ENCODE peak calls at places on chromosomes 1 and 21, in seven cellular contexts. X, U, L, Z, I, D and T are unnamed samples.

GRCh38 chr1:33087677-33088076 is 6.7 kb downstream of the AZIN2 start:
- DNase-seq in Z (no peak), D (no peak), X (no peak), L (no peak), U (no peak), I (no peak), T (no peak)

GRCh38 chr1:21337931-21338567 is 47.8 kb upstream of the ECE1 start:
- DNase-seq in U (peak; percentile 44), X (no peak), D (peak; percentile 89), L (peak; percentile 80), I (peak; percentile 73), Z (peak; percentile 85), T (peak; percentile 83)

GRCh38 chr1:1969505-1969900 is 34.1 kb downstream of the CFAP74 start:
- DNase-seq in L (no peak), X (no peak), Z (no peak), D (no peak), U (no peak), I (no peak), T (no peak)

GRCh38 chr1:234899041-234899787 is 229.4 kb downstream of the TOMM20 start:
- DNase-seq in L (peak; percentile 41), D (peak; percentile 24), X (no peak), I (peak; percentile 62), Z (no peak), U (no peak), T (peak; percentile 80)

GRCh38 chr1:110221119-110221518 is 11.0 kb downstream of the KCNC4 start:
- DNase-seq in U (no peak), D (no peak), L (no peak), X (no peak), Z (no peak), I (no peak), T (no peak)

GRCh38 chr1:185017338-185017737 is 28.0 kb upstream of the RNF2 start:
- DNase-seq in U (peak; percentile 93), L (peak; percentile 82), Z (no peak), D (peak; percentile 97), X (no peak), I (peak; percentile 90), T (peak; percentile 81)

GRCh38 chr1:225488671-225489070 is 60.8 kb upstream of the LBR start:
- DNase-seq in D (no peak), Z (no peak), X (no peak), I (no peak), L (no peak), U (no peak), T (no peak)

GRCh38 chr1:39960461-39960958 is 5.6 kb downstream of the MFSD2A start:
- DNase-seq in Z (peak; percentile 83), X (peak; percentile 55), I (no peak), L (no peak), D (no peak), U (peak; percentile 85), T (no peak)

GRCh38 chr1:22723151-22723550 is 12.5 kb downstream of the EPHB2 start:
- DNase-seq in Z (no peak), U (no peak), X (no peak), L (no peak), I (no peak), D (no peak), T (no peak)

GRCh38 chr1:29176567-29176966 is 5.1 kb downstream of the SRSF4 start:
- DNase-seq in Z (no peak), I (no peak), L (no peak), U (no peak), X (no peak), D (peak; percentile 69), T (no peak)

GRCh38 chr1:94713472-94714141 is 106.5 kb upstream of the SLC44A3 start:
- DNase-seq in X (peak; percentile 22), U (peak; percentile 98), D (peak; percentile 100), L (peak; percentile 94), Z (peak; percentile 87), I (peak; percentile 95), T (peak; percentile 99)
- TF ChIP-seq CTCF in X (no peak), U (no peak), D (no peak), L (no peak), Z (no peak), I (no peak), T (no peak)

GRCh38 chr1:205455581-205456382 is at the start of gene BLACAT1:
- DNase-seq in D (no peak), Z (no peak), U (no peak), L (no peak), X (no peak), I (no peak), T (no peak)

GRCh38 chr1:205454903-205455335 is 926 bp downstream of the BLACAT1 start:
- DNase-seq in I (no peak), L (no peak), U (no peak), Z (no peak), X (no peak), D (no peak), T (no peak)

GRCh38 chr1:205458777-205459566 is 3.1 kb upstream of the BLACAT1 start:
- DNase-seq in L (peak; percentile 73), X (no peak), U (peak; percentile 58), D (peak; percentile 48), Z (no peak), I (peak; percentile 80), T (peak; percentile 58)

GRCh38 chr1:205456868-205457724 is 1.3 kb upstream of the BLACAT1 start:
- DNase-seq in Z (no peak), L (no peak), I (no peak), D (no peak), U (no peak), X (no peak), T (no peak)

DNA sequence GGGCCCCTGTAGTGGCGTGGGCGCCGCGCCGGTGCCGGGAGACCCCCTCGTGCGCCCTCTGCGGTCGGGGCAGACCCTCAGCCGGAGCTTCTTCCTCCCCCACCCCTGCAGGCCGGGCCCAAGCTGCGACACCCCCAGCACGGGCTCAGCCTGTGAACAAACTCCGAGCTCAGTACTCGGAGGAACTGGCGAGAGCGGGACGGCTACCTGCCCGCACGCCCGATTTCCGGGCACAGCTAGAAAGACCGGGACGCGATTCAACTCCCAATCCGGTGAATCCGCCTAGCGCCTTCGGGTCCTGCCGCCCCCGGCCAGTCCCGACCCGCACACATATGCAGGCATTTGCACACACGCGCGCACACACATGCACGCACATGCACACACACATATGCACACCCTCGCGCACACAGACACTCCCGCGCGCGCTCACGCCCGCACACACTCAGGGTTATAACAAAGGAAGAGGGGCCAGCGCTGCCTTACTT is 580 bp upstream of the BLACAT1 start:
- DNase-seq in X (no peak), Z (no peak), U (no peak), I (no peak), L (no peak), D (no peak), T (no peak)
- H3K4me3 ChIP-seq in X (no peak overlapping the region), Z (peak overlapping the region; percentile 32), U (no peak overlapping the region), I (peak overlapping the region; percentile 17), L (no peak overlapping the region), D (no peak overlapping the region), T (no peak overlapping the region)

DNA sequence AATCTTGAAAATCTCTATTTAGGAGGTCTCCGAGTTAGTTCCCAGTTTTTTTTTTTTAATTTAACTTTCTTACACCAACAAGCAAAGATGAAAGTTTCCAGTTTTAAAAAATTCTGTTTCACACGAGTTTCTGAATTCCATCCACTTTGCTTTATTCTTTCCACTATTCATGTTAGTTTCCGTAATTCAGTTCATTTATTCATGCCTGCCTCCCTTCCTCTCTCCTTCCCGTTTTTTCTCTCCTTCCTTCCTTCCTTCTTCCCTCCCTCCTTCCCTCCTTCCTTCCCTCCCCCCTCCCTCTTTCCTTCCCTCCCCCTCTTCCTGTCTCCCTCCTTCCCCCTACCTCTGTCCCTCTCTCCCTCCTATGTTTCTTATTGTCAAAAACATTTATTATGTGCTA is 22.3 kb downstream of the ADGRL2 start:
- DNase-seq in Z (no peak), L (no peak), D (no peak), I (no peak), U (no peak), X (no peak), T (no peak)
- TF ChIP-seq CTCF in Z (no peak), L (no peak), D (no peak), I (no peak), U (no peak), X (no peak), T (no peak)

GRCh38 chr1:31579374-31579773 is 3.1 kb downstream of the TINAGL1 start:
- DNase-seq in Z (peak; percentile 13), L (no peak), I (peak; percentile 49), U (no peak), D (no peak), X (no peak), T (no peak)
- H3K4me3 ChIP-seq in Z (no peak overlapping the region), L (no peak overlapping the region), I (no peak overlapping the region), U (no peak overlapping the region), D (no peak overlapping the region), X (no peak overlapping the region), T (no peak overlapping the region)

GRCh38 chr1:46445773-46446256 is 43.8 kb upstream of the DMBX1 start:
- DNase-seq in X (no peak), Z (no peak), U (no peak), L (no peak), I (no peak), D (no peak), T (no peak)
- TF ChIP-seq CTCF in X (no peak), Z (no peak), U (no peak), L (peak; percentile 16), I (peak; percentile 20), D (no peak), T (no peak)

DNA sequence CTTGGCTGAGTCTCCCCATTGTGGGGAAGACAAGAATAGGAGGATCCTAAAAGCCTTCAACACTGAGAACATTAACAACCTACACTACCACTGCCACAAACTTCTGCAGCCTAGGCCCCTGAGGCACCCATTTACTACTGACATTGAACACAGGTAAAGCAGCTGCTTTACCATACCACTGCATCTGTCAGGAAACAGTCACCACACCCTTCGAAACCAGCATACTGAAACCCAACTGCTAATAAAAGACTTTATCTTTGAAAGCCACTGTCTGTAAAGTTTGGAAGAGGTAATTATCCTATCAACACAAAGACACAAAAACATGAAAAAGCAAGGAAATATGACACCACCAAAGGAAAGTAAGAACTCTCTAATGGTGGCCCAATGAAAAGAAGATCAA is 7.4 kb downstream of the IFNAR1 start:
- DNase-seq in D (no peak), I (no peak), X (peak; percentile 76), L (no peak), Z (no peak), U (no peak), T (no peak)
- H3K4me3 ChIP-seq in D (no peak overlapping the region), I (no peak overlapping the region), X (no peak overlapping the region), L (no peak overlapping the region), Z (no peak overlapping the region), U (no peak overlapping the region), T (no peak overlapping the region)

GRCh38 chr1:226637147-226637935 is 88.8 kb downstream of the STUM start:
- DNase-seq in U (no peak), X (no peak), I (peak; percentile 63), L (peak; percentile 68), Z (peak; percentile 78), D (peak; percentile 70), T (peak; percentile 65)
- TF ChIP-seq CTCF in U (no peak), X (peak; percentile 58), I (peak; percentile 69), L (peak; percentile 80), Z (peak; percentile 47), D (peak; percentile 74), T (peak; percentile 67)